ENCODE peak calls at places on chromosomes 1 and 21, in five cellular contexts. X is body of pancreas, T is heart left ventricle, C is transverse colon, A is Peyer's patch. U is an unnamed sample. For H3K27me3, the result is how much of the 10 kb centered on the place peaks cover.

GRCh38 chr1:64403331-64403730 is 66.6 kb upstream of the CACHD1 start:
- DNase-seq in X (no peak), T (no peak), C (no peak), A (no peak), U (no peak)

GRCh38 chr1:89287182-89288050 is 14.8 kb upstream of the GBP5 start:
- DNase-seq in X (no peak), T (no peak), C (no peak), A (no peak), U (no peak)

GRCh38 chr1:20194770-20195463 is 8.6 kb upstream of the PLA2G2C start:
- DNase-seq in X (peak), T (peak), C (peak), A (peak), U (peak)

GRCh38 chr1:13908128-13908527 is 208.1 kb downstream of the PRDM2 start:
- DNase-seq in X (no peak), T (no peak), C (no peak), A (no peak), U (no peak)

GRCh38 chr21:42309753-42310213 is 5.4 kb downstream of the TFF3 start:
- DNase-seq in X (peak), T (no peak), C (peak), A (peak), U (no peak)

GRCh38 chr1:186043276-186043675 is 309.1 kb downstream of the HMCN1 start:
- DNase-seq in X (no peak), T (no peak), C (no peak), A (no peak), U (no peak)

GRCh38 chr21:40841524-40842196 is 5.3 kb downstream of the DSCAM start:
- DNase-seq in X (peak), T (peak), C (no peak), A (no peak), U (no peak)

GRCh38 chr21:42463861-42464515 is 32.0 kb downstream of the RSPH1 start:
- DNase-seq in X (peak), T (no peak), C (peak), A (peak), U (no peak)

GRCh38 chr1:83802450-83803152 is 196.3 kb downstream of the TTLL7 start:
- DNase-seq in X (no peak), T (no peak), C (no peak), A (no peak), U (no peak)

GRCh38 chr1:87867631-87868030 is 539.0 kb downstream of the LMO4 start:
- DNase-seq in X (no peak), T (no peak), C (no peak), A (no peak), U (no peak)

GRCh38 chr1:58971629-58972140 is 187.8 kb upstream of the JUN start:
- DNase-seq in X (peak), T (peak), C (no peak), A (peak), U (peak)

GRCh38 chr1:197139169-197139568 is 7.3 kb downstream of the ASPM start:
- DNase-seq in X (no peak), T (no peak), C (no peak), A (no peak), U (no peak)

GRCh38 chr21:44477712-44478111 is 22.4 kb downstream of the LRRC3 start:
- DNase-seq in X (no peak), T (no peak), C (no peak), A (peak), U (no peak)

GRCh38 chr1:184473176-184473966 is 86.5 kb downstream of the C1orf21 start:
- DNase-seq in X (no peak), T (no peak), C (no peak), A (no peak), U (no peak)

GRCh38 chr1:211653329-211653728 is 22.1 kb downstream of the NEK2 start:
- DNase-seq in X (no peak), T (no peak), C (no peak), A (no peak), U (no peak)

GRCh38 chr1:3560199-3560955 is 50.9 kb downstream of the MEGF6 start:
- DNase-seq in X (no peak), T (no peak), C (no peak), A (no peak), U (no peak)

GRCh38 chr1:3557366-3557765 is 53.9 kb downstream of the MEGF6 start:
- DNase-seq in X (no peak), T (no peak), C (no peak), A (no peak), U (no peak)

GRCh38 chr1:3556336-3556735 is 55.0 kb downstream of the MEGF6 start:
- DNase-seq in X (no peak), T (no peak), C (no peak), A (no peak), U (no peak)

GRCh38 chr1:3560981-3561380 is 50.3 kb downstream of the MEGF6 start:
- DNase-seq in X (no peak), T (no peak), C (no peak), A (no peak), U (no peak)

GRCh38 chr1:3558036-3558726 is 53.1 kb downstream of the MEGF6 start:
- DNase-seq in X (no peak), T (no peak), C (no peak), A (no peak), U (no peak)
- H3K27me3 ChIP-seq in X (under half), T (under half), C (under half), A (under half), U (under half)

DNA sequence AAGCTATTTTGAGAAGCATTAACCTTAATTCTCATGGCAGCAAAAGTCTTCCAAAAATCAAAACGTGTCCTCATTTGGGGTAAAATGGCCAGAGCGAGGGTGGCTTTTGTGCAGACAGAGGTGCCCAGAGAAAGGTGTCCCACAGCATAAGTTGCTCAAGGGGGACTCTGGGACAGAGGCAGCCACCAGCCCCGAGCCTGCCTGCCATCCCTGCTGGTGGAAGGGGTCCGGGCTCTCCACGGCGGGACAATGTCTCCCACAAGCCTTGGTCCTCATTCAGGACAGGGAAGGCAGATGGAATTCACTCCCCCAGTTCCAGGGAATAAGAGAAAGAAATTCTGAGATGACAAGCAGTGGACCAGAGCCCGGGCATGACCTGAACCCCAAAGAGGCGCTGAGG is 12.6 kb upstream of the ARHGEF16 start:
- DNase-seq in X (no peak), T (no peak), C (no peak), A (no peak), U (no peak)
- TF ChIP-seq POLR2A in X (no peak), T (no peak), C (no peak), A (no peak), U (no peak)

GRCh38 chr1:27562483-27563406 is 41.2 kb downstream of the AHDC1 start:
- DNase-seq in X (no peak), T (no peak), C (no peak), A (no peak), U (no peak)
- H3K4me3 ChIP-seq in X (no peak), T (no peak), C (no peak), A (no peak), U (peak)

GRCh38 chr1:22569269-22569668 is 6.0 kb downstream of the EPHA8 start:
- DNase-seq in X (no peak), T (no peak), C (no peak), A (no peak), U (no peak)
- H3K27me3 ChIP-seq in X (under half), T (under half), C (half or more), A (under half), U (under half)

U was measured in uterus.